ENCODE peak calls at places on chromosomes 11 and 22, in nine cellular contexts. One of them, this sample, is unnamed.

GRCh38 chr22:44583854-44584253 is 85.8 kb upstream of the RTL6 start:
- DNase-seq in LNCaP clone FGC: no peak
- DNase-seq in A549: no peak
- DNase-seq in type B pancreatic cell: no peak
- DNase-seq in endothelial cell: no peak
- DNase-seq in sigmoid colon: peak
- DNase-seq in astrocyte of the spinal cord: no peak
- DNase-seq in fibroblast of mammary gland: no peak
- DNase-seq in omental fat pad: peak
- DNase-seq in this sample: no peak

GRCh38 chr11:111334495-111335123 is 36.3 kb downstream of the POU2AF3 start:
- DNase-seq in LNCaP clone FGC: peak
- DNase-seq in A549: no peak
- DNase-seq in type B pancreatic cell: no peak
- DNase-seq in endothelial cell: no peak
- DNase-seq in sigmoid colon: no peak
- DNase-seq in astrocyte of the spinal cord: no peak
- DNase-seq in fibroblast of mammary gland: no peak
- DNase-seq in omental fat pad: no peak
- DNase-seq in this sample: no peak

GRCh38 chr11:47179655-47179991 is 2.9 kb upstream of the ARFGAP2 start:
- DNase-seq in LNCaP clone FGC: no peak
- DNase-seq in A549: peak
- DNase-seq in type B pancreatic cell: no peak
- DNase-seq in endothelial cell: peak
- DNase-seq in sigmoid colon: no peak
- DNase-seq in astrocyte of the spinal cord: no peak
- DNase-seq in fibroblast of mammary gland: peak
- DNase-seq in omental fat pad: no peak
- DNase-seq in this sample: peak

GRCh38 chr22:43956805-43957463 is 1.7 kb downstream of the SAMM50 start:
- DNase-seq in LNCaP clone FGC: no peak
- DNase-seq in A549: no peak
- DNase-seq in type B pancreatic cell: no peak
- DNase-seq in endothelial cell: no peak
- DNase-seq in sigmoid colon: no peak
- DNase-seq in astrocyte of the spinal cord: no peak
- DNase-seq in fibroblast of mammary gland: no peak
- DNase-seq in omental fat pad: no peak
- DNase-seq in this sample: no peak

GRCh38 chr22:22372063-22372462 is 127.5 kb downstream of the VPREB1 start:
- DNase-seq in LNCaP clone FGC: no peak
- DNase-seq in A549: no peak
- DNase-seq in type B pancreatic cell: no peak
- DNase-seq in endothelial cell: no peak
- DNase-seq in sigmoid colon: no peak
- DNase-seq in astrocyte of the spinal cord: no peak
- DNase-seq in fibroblast of mammary gland: no peak
- DNase-seq in omental fat pad: no peak
- DNase-seq in this sample: no peak

GRCh38 chr22:37162221-37163095 is 12.7 kb upstream of the IL2RB start:
- DNase-seq in LNCaP clone FGC: no peak
- DNase-seq in A549: no peak
- DNase-seq in type B pancreatic cell: no peak
- DNase-seq in endothelial cell: no peak
- DNase-seq in sigmoid colon: no peak
- DNase-seq in astrocyte of the spinal cord: peak
- DNase-seq in fibroblast of mammary gland: no peak
- DNase-seq in omental fat pad: no peak
- DNase-seq in this sample: no peak

GRCh38 chr22:36745301-36745995 is 30.5 kb downstream of the IFT27 start:
- DNase-seq in LNCaP clone FGC: no peak
- DNase-seq in A549: no peak
- DNase-seq in type B pancreatic cell: no peak
- DNase-seq in endothelial cell: no peak
- DNase-seq in sigmoid colon: peak
- DNase-seq in astrocyte of the spinal cord: no peak
- DNase-seq in fibroblast of mammary gland: no peak
- DNase-seq in omental fat pad: no peak
- DNase-seq in this sample: no peak

GRCh38 chr11:20162824-20163777 is 2.8 kb upstream of the DBX1 start:
- DNase-seq in LNCaP clone FGC: no peak
- DNase-seq in A549: no peak
- DNase-seq in type B pancreatic cell: no peak
- DNase-seq in endothelial cell: peak
- DNase-seq in sigmoid colon: no peak
- DNase-seq in astrocyte of the spinal cord: peak
- DNase-seq in fibroblast of mammary gland: peak
- DNase-seq in omental fat pad: no peak
- DNase-seq in this sample: no peak

GRCh38 chr11:86232556-86232955 is 12.0 kb upstream of the EED start:
- DNase-seq in LNCaP clone FGC: no peak
- DNase-seq in A549: no peak
- DNase-seq in type B pancreatic cell: no peak
- DNase-seq in endothelial cell: no peak
- DNase-seq in sigmoid colon: no peak
- DNase-seq in astrocyte of the spinal cord: no peak
- DNase-seq in fibroblast of mammary gland: no peak
- DNase-seq in omental fat pad: no peak
- DNase-seq in this sample: no peak

GRCh38 chr11:29200776-29201574 is 815.9 kb downstream of the KCNA4 start:
- DNase-seq in LNCaP clone FGC: no peak
- DNase-seq in A549: no peak
- DNase-seq in type B pancreatic cell: no peak
- DNase-seq in endothelial cell: no peak
- DNase-seq in sigmoid colon: no peak
- DNase-seq in astrocyte of the spinal cord: no peak
- DNase-seq in fibroblast of mammary gland: no peak
- DNase-seq in omental fat pad: no peak
- DNase-seq in this sample: no peak

GRCh38 chr11:45820211-45820857 is 15.4 kb downstream of the SLC35C1 start:
- DNase-seq in LNCaP clone FGC: no peak
- DNase-seq in A549: no peak
- DNase-seq in type B pancreatic cell: no peak
- DNase-seq in endothelial cell: no peak
- DNase-seq in sigmoid colon: no peak
- DNase-seq in astrocyte of the spinal cord: no peak
- DNase-seq in fibroblast of mammary gland: no peak
- DNase-seq in omental fat pad: no peak
- DNase-seq in this sample: no peak

GRCh38 chr11:116171271-116172140 is 601.3 kb downstream of the BUD13 start:
- DNase-seq in LNCaP clone FGC: no peak
- DNase-seq in A549: no peak
- DNase-seq in type B pancreatic cell: peak
- DNase-seq in endothelial cell: peak
- DNase-seq in sigmoid colon: no peak
- DNase-seq in astrocyte of the spinal cord: no peak
- DNase-seq in fibroblast of mammary gland: no peak
- DNase-seq in omental fat pad: no peak
- DNase-seq in this sample: no peak

GRCh38 chr11:73269353-73270088 is 2.6 kb upstream of the P2RY6 start:
- DNase-seq in LNCaP clone FGC: no peak
- DNase-seq in A549: no peak
- DNase-seq in type B pancreatic cell: peak
- DNase-seq in endothelial cell: no peak
- DNase-seq in sigmoid colon: peak
- DNase-seq in astrocyte of the spinal cord: no peak
- DNase-seq in fibroblast of mammary gland: no peak
- DNase-seq in omental fat pad: no peak
- DNase-seq in this sample: no peak

GRCh38 chr11:62122076-62122475 is 1.7 kb upstream of the INCENP start:
- DNase-seq in LNCaP clone FGC: no peak
- DNase-seq in A549: peak
- DNase-seq in type B pancreatic cell: no peak
- DNase-seq in endothelial cell: no peak
- DNase-seq in sigmoid colon: no peak
- DNase-seq in astrocyte of the spinal cord: no peak
- DNase-seq in fibroblast of mammary gland: no peak
- DNase-seq in omental fat pad: no peak
- DNase-seq in this sample: no peak
- TF ChIP-seq CTCF in LNCaP clone FGC: no peak
- TF ChIP-seq CTCF in A549: peak
- TF ChIP-seq CTCF in type B pancreatic cell: peak
- TF ChIP-seq CTCF in endothelial cell: no peak
- TF ChIP-seq CTCF in sigmoid colon: no peak
- TF ChIP-seq CTCF in astrocyte of the spinal cord: peak
- TF ChIP-seq CTCF in fibroblast of mammary gland: no peak
- TF ChIP-seq CTCF in omental fat pad: no peak
- TF ChIP-seq CTCF in this sample: peak

DNA sequence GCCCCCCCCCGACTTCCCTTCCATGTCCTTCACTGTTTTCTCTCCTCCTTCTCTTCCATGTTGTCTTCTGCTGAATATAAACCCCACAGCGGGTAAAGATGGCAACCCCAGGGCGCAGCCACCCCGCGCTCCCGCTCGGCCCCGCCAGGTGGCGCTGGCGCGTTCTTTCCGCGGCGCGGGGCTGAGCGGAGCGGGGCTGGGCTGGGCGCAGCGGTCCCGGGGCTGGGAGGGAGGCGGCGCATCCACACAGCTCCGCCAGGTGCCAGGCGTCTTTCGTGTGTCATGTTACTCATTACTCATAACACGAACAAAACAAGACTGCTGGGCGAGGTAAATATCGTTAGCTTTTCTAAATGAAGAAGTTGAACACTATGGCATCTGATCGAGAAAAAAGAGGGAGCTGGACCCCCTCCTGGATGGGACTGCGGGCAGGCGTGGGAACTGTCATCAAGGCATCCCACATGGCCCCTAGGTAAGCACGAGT is 321.2 kb downstream of the NTM start:
- DNase-seq in LNCaP clone FGC: no peak
- DNase-seq in A549: no peak
- DNase-seq in type B pancreatic cell: no peak
- DNase-seq in endothelial cell: peak
- DNase-seq in sigmoid colon: no peak
- DNase-seq in astrocyte of the spinal cord: no peak
- DNase-seq in fibroblast of mammary gland: peak
- DNase-seq in omental fat pad: no peak
- DNase-seq in this sample: peak
- TF ChIP-seq CTCF in LNCaP clone FGC: peak
- TF ChIP-seq CTCF in A549: no peak
- TF ChIP-seq CTCF in type B pancreatic cell: peak
- TF ChIP-seq CTCF in endothelial cell: peak
- TF ChIP-seq CTCF in sigmoid colon: no peak
- TF ChIP-seq CTCF in astrocyte of the spinal cord: peak
- TF ChIP-seq CTCF in fibroblast of mammary gland: peak
- TF ChIP-seq CTCF in omental fat pad: no peak
- TF ChIP-seq CTCF in this sample: peak

GRCh38 chr11:128089962-128090361 is 497.4 kb downstream of the ETS1 start:
- DNase-seq in LNCaP clone FGC: no peak
- DNase-seq in A549: no peak
- DNase-seq in type B pancreatic cell: no peak
- DNase-seq in endothelial cell: no peak
- DNase-seq in sigmoid colon: no peak
- DNase-seq in astrocyte of the spinal cord: no peak
- DNase-seq in fibroblast of mammary gland: no peak
- DNase-seq in omental fat pad: no peak
- DNase-seq in this sample: no peak

GRCh38 chr11:128098840-128099239 is 488.5 kb downstream of the ETS1 start:
- DNase-seq in LNCaP clone FGC: no peak
- DNase-seq in A549: no peak
- DNase-seq in type B pancreatic cell: no peak
- DNase-seq in endothelial cell: no peak
- DNase-seq in sigmoid colon: no peak
- DNase-seq in astrocyte of the spinal cord: no peak
- DNase-seq in fibroblast of mammary gland: no peak
- DNase-seq in omental fat pad: no peak
- DNase-seq in this sample: no peak

GRCh38 chr11:128093689-128094088 is 493.7 kb downstream of the ETS1 start:
- DNase-seq in LNCaP clone FGC: no peak
- DNase-seq in A549: no peak
- DNase-seq in type B pancreatic cell: no peak
- DNase-seq in endothelial cell: no peak
- DNase-seq in sigmoid colon: no peak
- DNase-seq in astrocyte of the spinal cord: no peak
- DNase-seq in fibroblast of mammary gland: no peak
- DNase-seq in omental fat pad: no peak
- DNase-seq in this sample: no peak

GRCh38 chr11:128095459-128096096 is 491.8 kb downstream of the ETS1 start:
- DNase-seq in LNCaP clone FGC: no peak
- DNase-seq in A549: no peak
- DNase-seq in type B pancreatic cell: no peak
- DNase-seq in endothelial cell: no peak
- DNase-seq in sigmoid colon: no peak
- DNase-seq in astrocyte of the spinal cord: peak
- DNase-seq in fibroblast of mammary gland: peak
- DNase-seq in omental fat pad: no peak
- DNase-seq in this sample: no peak
- TF ChIP-seq CTCF in LNCaP clone FGC: no peak
- TF ChIP-seq CTCF in A549: no peak
- TF ChIP-seq CTCF in type B pancreatic cell: no peak
- TF ChIP-seq CTCF in endothelial cell: no peak
- TF ChIP-seq CTCF in sigmoid colon: no peak
- TF ChIP-seq CTCF in astrocyte of the spinal cord: peak
- TF ChIP-seq CTCF in fibroblast of mammary gland: no peak
- TF ChIP-seq CTCF in omental fat pad: no peak
- TF ChIP-seq CTCF in this sample: no peak

GRCh38 chr11:61716478-61717285 is 35.8 kb upstream of the MYRF start:
- DNase-seq in LNCaP clone FGC: no peak
- DNase-seq in A549: no peak
- DNase-seq in type B pancreatic cell: no peak
- DNase-seq in endothelial cell: no peak
- DNase-seq in sigmoid colon: no peak
- DNase-seq in astrocyte of the spinal cord: no peak
- DNase-seq in fibroblast of mammary gland: no peak
- DNase-seq in omental fat pad: no peak
- DNase-seq in this sample: no peak
- TF ChIP-seq CTCF in LNCaP clone FGC: no peak
- TF ChIP-seq CTCF in A549: no peak
- TF ChIP-seq CTCF in type B pancreatic cell: no peak
- TF ChIP-seq CTCF in endothelial cell: no peak
- TF ChIP-seq CTCF in sigmoid colon: no peak
- TF ChIP-seq CTCF in astrocyte of the spinal cord: no peak
- TF ChIP-seq CTCF in fibroblast of mammary gland: no peak
- TF ChIP-seq CTCF in omental fat pad: no peak
- TF ChIP-seq CTCF in this sample: no peak